ENCODE peak calls at places on chromosomes 4 and X, in nine cellular contexts. V is hepatocyte, K is astrocyte, F is HCT116, T is IMR-90, G is neuronal stem cell, O is endothelial cell of umbilical vein, B is mesenchymal stem cell, Z is GM23248. E is an unnamed sample.

GRCh38 chrX:41518841-41519220 is 71.7 kb downstream of the NYX start:
- DNase-seq in V (no peak), K (no peak), F (no peak), T (peak), G (no peak), O (no peak), B (no peak), Z (no peak), E (no peak)

GRCh38 chrX:57677132-57677858 is 2.8 kb downstream of the NLRP2B start:
- DNase-seq in V (no peak), K (no peak), F (no peak), T (no peak), G (no peak), O (no peak), B (no peak), Z (no peak), E (no peak)

GRCh38 chrX:39551748-39552147 is 546.0 kb downstream of the BCOR start:
- DNase-seq in V (no peak), K (no peak), F (no peak), T (no peak), G (no peak), O (no peak), B (no peak), Z (no peak), E (no peak)

GRCh38 chrX:138710311-138710791 is 1.2 kb downstream of the FGF13 start:
- DNase-seq in V (peak), K (no peak), F (no peak), T (no peak), G (peak), O (no peak), B (no peak), Z (peak), E (peak)

GRCh38 chrX:15334561-15334960 is 762 bp downstream of the PIGA start:
- DNase-seq in V (no peak), K (peak), F (no peak), T (peak), G (no peak), O (no peak), B (peak), Z (peak), E (no peak)

GRCh38 chrX:2500091-2500680 is 590 bp downstream of the DHRSX start:
- DNase-seq in V (peak), K (peak), F (no peak), T (peak), G (no peak), O (peak), B (peak), Z (peak), E (peak)

GRCh38 chr4:43837171-43837570 is 611.4 kb downstream of the KCTD8 start:
- DNase-seq in V (no peak), K (peak), F (no peak), T (no peak), G (no peak), O (no peak), B (no peak), Z (no peak), E (no peak)

GRCh38 chr4:149932188-149932587 is 116.5 kb upstream of the IQCM start:
- DNase-seq in V (no peak), K (no peak), F (no peak), T (no peak), G (no peak), O (no peak), B (no peak), Z (no peak), E (no peak)

GRCh38 chrX:2452317-2452784 is 48.4 kb downstream of the DHRSX start:
- DNase-seq in V (no peak), K (no peak), F (peak), T (no peak), G (no peak), O (no peak), B (no peak), Z (no peak), E (no peak)

GRCh38 chr4:94455081-94455480 is 3.3 kb downstream of the PDLIM5 start:
- DNase-seq in V (peak), K (peak), F (no peak), T (peak), G (no peak), O (peak), B (peak), Z (peak), E (peak)
- H3K4me3 ChIP-seq in V (no peak), K (peak), F (no peak), T (no peak), G (no peak), O (peak), B (peak), Z (peak), E (peak)

DNA sequence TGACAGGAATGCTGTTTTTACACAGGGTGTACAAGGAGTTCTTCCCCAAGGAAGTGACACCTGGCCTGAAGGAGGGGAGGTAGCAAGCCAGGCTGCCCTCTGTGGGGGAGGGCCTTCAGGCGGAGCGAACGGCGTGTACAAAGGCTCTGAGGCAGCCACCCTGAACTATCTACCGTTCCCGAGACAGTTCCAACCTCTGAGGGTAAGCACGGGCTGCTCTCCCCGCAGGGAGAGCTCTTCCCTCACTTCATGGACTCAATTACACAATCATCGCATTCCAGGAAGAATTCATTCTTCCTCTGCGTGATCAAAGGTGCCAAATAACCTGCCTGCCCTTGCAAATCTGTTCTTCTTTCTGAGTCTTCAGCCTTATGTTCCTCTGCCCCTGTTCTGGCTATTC is 4.8 kb downstream of the ELK1 start:
- DNase-seq in V (no peak), K (no peak), F (no peak), T (no peak), G (no peak), O (no peak), B (no peak), Z (no peak), E (no peak)
- H2AFZ ChIP-seq in V (no peak), K (no peak), F (no peak), T (no peak), G (no peak), O (no peak), B (no peak), Z (no peak), E (no peak)

GRCh38 chr4:186039697-186040096 is 29.3 kb upstream of the TLR3 start:
- DNase-seq in V (no peak), K (no peak), F (no peak), T (no peak), G (no peak), O (no peak), B (no peak), Z (no peak), E (no peak)
- H3K4me3 ChIP-seq in V (no peak), K (no peak), F (no peak), T (no peak), G (no peak), O (no peak), B (peak), Z (no peak), E (peak)

DNA sequence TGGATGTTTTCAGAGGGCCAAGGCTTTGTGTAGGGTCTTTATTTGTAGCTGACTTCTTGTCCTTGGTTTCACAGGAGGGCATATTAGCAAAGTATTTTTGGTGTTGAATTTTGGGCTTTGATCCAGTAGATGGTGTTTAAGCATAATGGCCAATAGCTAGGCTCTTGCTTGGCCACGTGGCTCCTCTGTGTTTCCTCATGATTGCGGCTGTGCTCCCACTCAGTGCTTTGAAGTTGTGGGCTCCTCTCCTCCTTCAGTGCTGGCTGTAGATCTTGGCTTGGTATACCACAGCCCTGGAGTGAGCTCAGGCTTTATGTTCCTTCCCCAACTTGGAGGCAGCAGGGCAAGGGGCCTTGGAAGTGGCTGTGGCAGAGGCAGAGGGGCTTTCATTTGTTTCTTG is 107.2 kb upstream of the CENPE start:
- DNase-seq in V (no peak), K (no peak), F (no peak), T (no peak), G (no peak), O (no peak), B (no peak), Z (no peak), E (no peak)
- H2AFZ ChIP-seq in V (no peak), K (no peak), F (no peak), T (no peak), G (peak), O (no peak), B (no peak), Z (no peak), E (no peak)

DNA sequence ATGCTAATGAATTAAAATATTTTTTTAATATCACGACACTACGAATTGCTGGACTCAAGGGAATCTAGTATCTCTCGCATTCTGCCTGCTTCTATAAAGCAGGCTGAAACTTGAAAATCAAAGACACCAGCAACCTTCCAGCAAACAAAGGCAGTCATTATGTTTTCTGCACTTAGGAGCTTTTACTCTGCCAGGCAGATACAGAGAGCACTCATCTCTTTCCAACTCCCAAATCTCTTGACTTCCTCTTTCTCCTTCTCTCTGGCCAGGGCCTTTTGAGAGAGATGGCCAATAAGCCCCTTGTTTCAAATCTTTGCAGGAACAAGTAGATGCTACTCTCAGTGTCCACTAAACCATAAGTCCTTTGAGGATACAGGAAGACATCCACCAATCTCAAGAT is 95.2 kb upstream of the KLF3 start:
- DNase-seq in V (no peak), K (no peak), F (no peak), T (no peak), G (no peak), O (no peak), B (no peak), Z (no peak), E (no peak)
- H3K4me3 ChIP-seq in V (no peak), K (no peak), F (no peak), T (no peak), G (no peak), O (no peak), B (no peak), Z (no peak), E (no peak)

DNA sequence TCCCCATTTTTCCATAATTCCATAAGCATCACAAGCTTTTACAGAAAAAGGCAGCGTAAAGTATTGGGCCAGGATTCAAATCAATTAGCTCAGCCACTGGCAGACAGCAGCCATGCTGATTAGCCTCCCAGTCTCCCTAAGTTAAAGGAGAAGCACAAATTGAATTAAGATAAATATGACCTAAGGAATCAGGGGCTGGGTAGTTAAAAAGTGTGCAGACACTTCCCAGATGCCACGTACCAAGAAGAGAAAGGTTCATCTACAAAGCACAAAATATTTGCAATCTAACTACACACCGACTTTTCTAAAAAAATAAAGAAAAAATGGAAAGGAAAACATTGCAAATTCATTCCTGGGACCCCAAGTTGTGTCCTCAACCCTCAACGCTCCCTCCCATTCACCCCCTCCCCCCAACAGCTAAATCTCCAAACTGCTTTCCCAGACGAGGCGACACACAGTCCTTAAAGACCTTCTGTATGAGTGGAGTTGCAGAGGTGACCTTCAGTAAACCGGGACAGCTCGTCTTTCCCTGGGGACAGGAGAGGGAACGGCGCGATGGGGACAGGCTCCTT is 1.2 kb downstream of the GRSF1 start:
- DNase-seq in V (no peak), K (peak), F (no peak), T (peak), G (no peak), O (peak), B (peak), Z (peak), E (peak)
- H2AFZ ChIP-seq in V (peak), K (peak), F (no peak), T (peak), G (peak), O (peak), B (peak), Z (peak), E (peak)

GRCh38 chr4:37686373-37687174 is at the start of gene RELL1:
- DNase-seq in V (peak), K (peak), F (peak), T (peak), G (peak), O (peak), B (peak), Z (peak), E (peak)
- H3K4me3 ChIP-seq in V (peak), K (peak), F (peak), T (peak), G (peak), O (peak), B (peak), Z (peak), E (peak)

GRCh38 chrX:45711231-45711630 is 510.6 kb upstream of the DIPK2B start:
- DNase-seq in V (no peak), K (peak), F (no peak), T (peak), G (no peak), O (peak), B (peak), Z (peak), E (no peak)
- H2AFZ ChIP-seq in V (no peak), K (no peak), F (no peak), T (peak), G (peak), O (no peak), B (no peak), Z (no peak), E (no peak)

GRCh38 chrX:68830486-68831404 is 1.9 kb downstream of the EFNB1 start:
- DNase-seq in V (peak), K (no peak), F (no peak), T (no peak), G (no peak), O (no peak), B (no peak), Z (no peak), E (no peak)
- H3K4me3 ChIP-seq in V (peak), K (peak), F (peak), T (peak), G (peak), O (peak), B (peak), Z (peak), E (peak)

GRCh38 chr4:108303488-108304177 is 134.9 kb upstream of the LEF1 start:
- DNase-seq in V (no peak), K (peak), F (peak), T (peak), G (no peak), O (no peak), B (peak), Z (no peak), E (no peak)
- H2AFZ ChIP-seq in V (no peak), K (peak), F (peak), T (no peak), G (no peak), O (no peak), B (no peak), Z (no peak), E (no peak)

E was measured in osteoblast.